ENCODE peak calls at places on chromosome 3, in seven cellular contexts. B, R, Z, C, F, S and G are unnamed samples.
A peak's percentile ranks its signal among the peaks of the same experiment; 100 is the strongest.

GRCh38 chr3:56988874-56989433 is 71.5 kb upstream of the SPATA12 start:
- DNase-seq in F (peak; percentile 91), B (peak; percentile 83), S (peak; percentile 82), R (peak; percentile 66), C (peak; percentile 88), Z (peak; percentile 66), G (no peak)

GRCh38 chr3:69646287-69647067 is 92.8 kb upstream of the MITF start:
- DNase-seq in C (no peak), Z (no peak), B (no peak), S (no peak), F (no peak), R (no peak), G (peak; percentile 56)

GRCh38 chr3:138173769-138174420 is 826 bp downstream of the DBR1 start:
- DNase-seq in Z (no peak), R (no peak), B (no peak), C (no peak), S (no peak), F (no peak), G (no peak)

GRCh38 chr3:42010530-42010929 is 48.6 kb upstream of the ULK4 start:
- DNase-seq in B (peak; percentile 15), Z (no peak), F (peak; percentile 54), R (peak; percentile 44), S (no peak), C (no peak), G (no peak)

GRCh38 chr3:101781166-101781565 is 2.2 kb downstream of the NXPE3 start:
- DNase-seq in C (no peak), F (no peak), B (no peak), R (no peak), Z (no peak), S (no peak), G (no peak)

GRCh38 chr3:120983841-120984240 is 75.8 kb downstream of the STXBP5L start:
- DNase-seq in R (no peak), F (no peak), C (no peak), Z (no peak), S (no peak), B (no peak), G (no peak)

GRCh38 chr3:64691051-64691450 is 3.3 kb upstream of the ADAMTS9 start:
- DNase-seq in Z (no peak), R (no peak), B (no peak), S (no peak), F (no peak), C (no peak), G (no peak)

GRCh38 chr3:137385922-137386321 is 378.2 kb upstream of the SOX14 start:
- DNase-seq in F (no peak), B (no peak), C (no peak), S (no peak), Z (no peak), R (no peak), G (no peak)

GRCh38 chr3:105353485-105354161 is 13.1 kb upstream of the ALCAM start:
- DNase-seq in C (no peak), F (no peak), Z (no peak), R (peak; percentile 35), S (peak; percentile 33), B (peak; percentile 47), G (peak; percentile 59)

GRCh38 chr3:122668930-122669730 is 11.5 kb upstream of the PARP14 start:
- DNase-seq in B (no peak), C (no peak), Z (peak; percentile 39), R (no peak), S (no peak), F (no peak), G (no peak)

GRCh38 chr3:33392703-33393125 is 47.5 kb downstream of the UBP1 start:
- DNase-seq in B (no peak), Z (peak; percentile 62), R (no peak), F (no peak), C (no peak), S (no peak), G (no peak)

GRCh38 chr3:51637941-51638471 is 33.0 kb upstream of the TEX264 start:
- DNase-seq in C (no peak), F (peak; percentile 17), R (no peak), S (no peak), B (peak; percentile 18), Z (peak; percentile 70), G (no peak)

GRCh38 chr3:54857343-54857742 is 70.5 kb downstream of the LRTM1 start:
- DNase-seq in S (no peak), B (no peak), F (no peak), C (no peak), R (no peak), Z (no peak), G (no peak)

GRCh38 chr3:33645060-33645841 is 72.8 kb downstream of the CLASP2 start:
- DNase-seq in C (peak; percentile 64), Z (no peak), R (no peak), S (no peak), F (peak; percentile 43), B (no peak), G (no peak)

GRCh38 chr3:192261135-192261534 is 466.2 kb downstream of the FGF12 start:
- DNase-seq in B (no peak), S (no peak), F (no peak), R (no peak), C (no peak), Z (no peak), G (no peak)

GRCh38 chr3:38558864-38559263 is 62.7 kb downstream of the EXOG start:
- DNase-seq in F (no peak), S (no peak), C (no peak), Z (no peak), R (no peak), B (no peak), G (no peak)

GRCh38 chr3:18649666-18650363 is 224.7 kb upstream of the SATB1 start:
- DNase-seq in F (no peak), R (no peak), C (peak; percentile 65), B (no peak), Z (no peak), S (no peak), G (no peak)

GRCh38 chr3:174540081-174540480 is 319.1 kb upstream of the NAALADL2 start:
- DNase-seq in F (peak; percentile 32), S (no peak), Z (no peak), R (no peak), B (no peak), C (no peak), G (no peak)

GRCh38 chr3:39127296-39127906 is 19.9 kb downstream of the TTC21A start:
- DNase-seq in Z (no peak), R (no peak), S (no peak), C (no peak), F (no peak), B (no peak), G (peak; percentile 26)

GRCh38 chr3:133208184-133208583 is 170.0 kb downstream of the TMEM108 start:
- DNase-seq in B (no peak), F (no peak), S (no peak), R (no peak), Z (no peak), C (no peak), G (no peak)

GRCh38 chr3:85576091-85576690 is 617.4 kb downstream of the CADM2 start:
- DNase-seq in Z (peak; percentile 18), S (peak; percentile 36), R (peak; percentile 39), C (peak; percentile 73), F (no peak), B (peak; percentile 65), G (no peak)

GRCh38 chr3:89314454-89314853 is 207.0 kb downstream of the EPHA3 start:
- DNase-seq in F (peak; percentile 26), Z (peak; percentile 6), S (no peak), B (peak; percentile 12), C (no peak), R (no peak), G (no peak)

GRCh38 chr3:150105025-150105424 is 134.3 kb upstream of the PFN2 start:
- DNase-seq in R (no peak), B (no peak), S (no peak), F (no peak), C (no peak), Z (no peak), G (no peak)

GRCh38 chr3:16468114-16469098 is 45.1 kb downstream of the RFTN1 start:
- DNase-seq in R (no peak), B (no peak), Z (no peak), C (no peak), F (no peak), S (peak; percentile 44), G (no peak)